ENCODE peak calls at places on chromosomes 7 and 10, in five cellular contexts. V is HCT116; W is CD8-positive, alpha-beta T cell; U is stomach; Y is kidney. R is an unnamed sample.

GRCh38 chr10:43209651-43210141 is 57.2 kb downstream of the RASGEF1A start:
- DNase-seq in W (no peak), Y (peak; percentile 39), U (no peak), V (no peak), R (peak; percentile 47)

GRCh38 chr7:40244226-40244625 is 109.4 kb downstream of the SUGCT start:
- DNase-seq in U (no peak), V (no peak), Y (no peak), W (no peak), R (no peak)

GRCh38 chr7:103989785-103990775 is 622 bp upstream of the RELN start:
- DNase-seq in W (peak; percentile 18), U (no peak), V (no peak), Y (peak; percentile 75), R (no peak)

GRCh38 chr10:129642427-129642826 is 175.4 kb downstream of the MGMT start:
- DNase-seq in V (peak; percentile 10), Y (no peak), W (no peak), U (no peak), R (no peak)

GRCh38 chr7:15332962-15333361 is 228.9 kb downstream of the AGMO start:
- DNase-seq in V (no peak), U (no peak), Y (no peak), W (no peak), R (no peak)

GRCh38 chr7:149422914-149423285 is 38.0 kb downstream of the ZNF777 start:
- DNase-seq in Y (peak; percentile 75), U (peak; percentile 31), W (peak; percentile 30), V (no peak), R (no peak)

GRCh38 chr10:77075916-77076315 is 561.7 kb downstream of the KCNMA1 start:
- DNase-seq in U (no peak), W (no peak), Y (no peak), V (no peak), R (no peak)

GRCh38 chr7:30973791-30974604 is 10.2 kb downstream of the GHRHR start:
- DNase-seq in V (no peak), U (no peak), W (no peak), Y (no peak), R (no peak)

GRCh38 chr7:77420438-77420837 is 4.3 kb upstream of the GSAP start:
- DNase-seq in Y (no peak), U (no peak), V (no peak), W (no peak), R (no peak)

GRCh38 chr10:3077940-3078630 is 10.7 kb downstream of the PFKP start:
- DNase-seq in U (no peak), W (no peak), V (no peak), Y (peak; percentile 67), R (no peak)

GRCh38 chr7:8625612-8626011 is 192.2 kb downstream of the NXPH1 start:
- DNase-seq in W (no peak), V (no peak), U (no peak), Y (no peak), R (no peak)

GRCh38 chr10:43598447-43598846 is 7.8 kb upstream of the ZNF485 start:
- DNase-seq in W (no peak), V (no peak), U (no peak), Y (no peak), R (no peak)

GRCh38 chr7:134720091-134720935 is 59.1 kb upstream of the CALD1 start:
- DNase-seq in U (no peak), V (no peak), W (no peak), Y (no peak), R (no peak)

GRCh38 chr7:86793129-86793528 is 149.4 kb downstream of the GRM3 start:
- DNase-seq in V (no peak), U (no peak), W (no peak), Y (no peak), R (no peak)

GRCh38 chr10:91556691-91557529 is 76.0 kb downstream of the PPP1R3C start:
- DNase-seq in U (peak; percentile 68), Y (no peak), V (no peak), W (no peak), R (no peak)

GRCh38 chr10:88457680-88458079 is 125.4 kb downstream of the RNLS start:
- DNase-seq in U (no peak), V (no peak), W (no peak), Y (no peak), R (no peak)

GRCh38 chr7:15334524-15335269 is 227.1 kb downstream of the AGMO start:
- DNase-seq in W (no peak), Y (no peak), V (no peak), U (no peak), R (no peak)

GRCh38 chr10:71052708-71053107 is 159.7 kb upstream of the UNC5B start:
- DNase-seq in U (no peak), W (no peak), Y (peak; percentile 28), V (no peak), R (no peak)

GRCh38 chr10:22607261-22607660 is 107.1 kb downstream of the PIP4K2A start:
- DNase-seq in U (no peak), W (no peak), Y (no peak), V (no peak), R (no peak)
- H3K4me1 ChIP-seq in U (peaks cover 46% of the 10 kb centered on the region), W (peaks cover 86% of the 10 kb centered on the region), Y (peaks cover 3% of the 10 kb centered on the region), V (no peaks in the 10 kb centered on the region), R (peaks cover 4% of the 10 kb centered on the region)

GRCh38 chr10:105071980-105072379 is 430.9 kb downstream of the SORCS3 start:
- DNase-seq in Y (no peak), U (no peak), W (no peak), V (no peak), R (no peak)

GRCh38 chr10:105073999-105074398 is 432.9 kb downstream of the SORCS3 start:
- DNase-seq in W (no peak), Y (no peak), V (no peak), U (no peak), R (no peak)

GRCh38 chr10:105070249-105070648 is 429.2 kb downstream of the SORCS3 start:
- DNase-seq in U (no peak), W (no peak), V (no peak), Y (no peak), R (no peak)

GRCh38 chr10:105070980-105071379 is 429.9 kb downstream of the SORCS3 start:
- DNase-seq in U (no peak), W (no peak), V (no peak), Y (no peak), R (no peak)

GRCh38 chr10:105075031-105075430 is 433.9 kb downstream of the SORCS3 start:
- DNase-seq in Y (no peak), W (no peak), V (no peak), U (no peak), R (no peak)
- H3K27ac ChIP-seq in Y (no peak overlapping the region), W (no peak overlapping the region), V (no peak overlapping the region), U (no peak overlapping the region), R (no peak overlapping the region)

GRCh38 chr10:17075975-17076374 is 53.6 kb downstream of the CUBN start:
- DNase-seq in Y (no peak), W (no peak), V (no peak), U (no peak), R (no peak)
- H3K4me1 ChIP-seq in Y (no peaks in the 10 kb centered on the region), W (no peaks in the 10 kb centered on the region), V (peaks cover 5% of the 10 kb centered on the region), U (peaks cover 15% of the 10 kb centered on the region), R (peaks cover 26% of the 10 kb centered on the region)

DNA sequence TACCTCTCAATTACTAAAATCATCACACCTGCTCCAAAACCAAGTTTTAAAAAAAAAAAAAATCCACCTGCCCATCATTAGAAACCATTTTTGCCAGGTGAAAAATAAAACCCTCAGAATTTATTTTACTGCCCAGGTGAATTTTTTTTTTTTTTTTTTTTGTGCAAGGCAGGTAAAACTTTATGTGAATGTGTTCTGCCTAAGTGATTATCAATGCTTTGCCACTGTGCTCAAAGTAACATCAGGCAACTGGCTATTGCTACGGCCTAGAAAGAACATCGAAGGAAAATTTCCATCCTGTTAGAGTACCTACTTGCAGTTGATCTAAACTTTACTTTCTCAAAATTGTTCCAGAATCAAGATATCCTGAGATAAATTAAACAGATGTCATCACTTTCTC is 512.1 kb downstream of the PARD3 start:
- DNase-seq in W (no peak), V (no peak), Y (no peak), U (no peak), R (no peak)
- H3K27ac ChIP-seq in W (no peak overlapping the region), V (no peak overlapping the region), Y (no peak overlapping the region), U (no peak overlapping the region), R (no peak overlapping the region)

GRCh38 chr10:132133005-132133404 is 53.7 kb upstream of the DPYSL4 start:
- DNase-seq in U (no peak), Y (peak; percentile 41), V (no peak), W (no peak), R (no peak)
- H3K4me1 ChIP-seq in U (no peaks in the 10 kb centered on the region), Y (no peaks in the 10 kb centered on the region), V (no peaks in the 10 kb centered on the region), W (no peaks in the 10 kb centered on the region), R (no peaks in the 10 kb centered on the region)

GRCh38 chr7:43481905-43482678 is 100.8 kb upstream of the STK17A start:
- DNase-seq in W (no peak), V (no peak), U (no peak), Y (no peak), R (no peak)
- H3K27ac ChIP-seq in W (no peak overlapping the region), V (no peak overlapping the region), U (no peak overlapping the region), Y (no peak overlapping the region), R (no peak overlapping the region)

GRCh38 chr10:62650411-62650810 is 154.1 kb upstream of the ADO start:
- DNase-seq in Y (no peak), V (no peak), W (no peak), U (no peak), R (no peak)
- H3K4me1 ChIP-seq in Y (no peaks in the 10 kb centered on the region), V (no peaks in the 10 kb centered on the region), W (no peaks in the 10 kb centered on the region), U (no peaks in the 10 kb centered on the region), R (no peaks in the 10 kb centered on the region)

R was measured in RWPE2.